ENCODE peak calls at places on chromosomes 12 and 14, in ten cellular contexts. F is HFF-Myc, Q is K562, I is tibial artery, B is heart left ventricle, P is HCT116, N is astrocyte of the spinal cord, T is endothelial cell of umbilical vein, G is dorsolateral prefrontal cortex, R is fibroblast of lung. A is an unnamed sample.

GRCh38 chr12:55698965-55699364 is 8.7 kb downstream of the ITGA7 start:
- DNase-seq in I (no peak), T (no peak), R (no peak), B (no peak), N (no peak), F (no peak), G (no peak), P (no peak), Q (no peak), A (no peak)

GRCh38 chr12:39878753-39879152 is 227.1 kb downstream of the SLC2A13 start:
- DNase-seq in Q (no peak), I (no peak), B (no peak), G (no peak), R (no peak), N (no peak), P (no peak), F (no peak), T (no peak), A (no peak)

GRCh38 chr14:73476451-73476905 is 14.3 kb upstream of the RIOX1 start:
- DNase-seq in F (no peak), P (no peak), T (no peak), B (no peak), I (no peak), R (no peak), N (no peak), G (no peak), Q (no peak), A (no peak)

GRCh38 chr12:45745861-45746277 is 16.4 kb downstream of the ARID2 start:
- DNase-seq in N (peak; percentile 32), Q (no peak), R (peak; percentile 12), P (no peak), T (peak; percentile 22), G (no peak), F (no peak), I (no peak), B (no peak), A (no peak)

GRCh38 chr12:52169886-52170285 is 21.9 kb downstream of the KRT80 start:
- DNase-seq in N (no peak), T (no peak), F (no peak), I (no peak), B (peak; percentile 3), G (no peak), P (no peak), Q (no peak), R (no peak), A (no peak)

GRCh38 chr14:20684662-20685456 is 499 bp downstream of the RNASE4 start:
- DNase-seq in P (peak; percentile 42), Q (no peak), F (no peak), G (no peak), B (no peak), N (peak; percentile 56), T (no peak), R (peak; percentile 70), I (peak; percentile 71), A (no peak)

GRCh38 chr14:92513966-92514843 is 624 bp downstream of the RIN3 start:
- DNase-seq in Q (no peak), N (peak; percentile 28), T (peak; percentile 34), F (no peak), I (no peak), R (peak; percentile 36), G (no peak), P (no peak), B (peak; percentile 74), A (peak; percentile 26)

GRCh38 chr12:94263011-94263786 is 114.8 kb downstream of the PLXNC1 start:
- DNase-seq in F (no peak), R (no peak), B (no peak), P (no peak), Q (no peak), G (no peak), I (no peak), N (no peak), T (no peak), A (no peak)

GRCh38 chr12:24695657-24696329 is 253.1 kb downstream of the BCAT1 start:
- DNase-seq in N (no peak), R (peak; percentile 44), T (no peak), Q (peak; percentile 70), G (no peak), B (no peak), I (no peak), F (no peak), P (no peak), A (no peak)

GRCh38 chr14:76152333-76152681 is 585 bp downstream of the GPATCH2L start:
- DNase-seq in R (peak; percentile 88), I (peak; percentile 75), B (peak; percentile 75), F (peak; percentile 52), Q (peak; percentile 77), N (peak; percentile 85), G (peak; percentile 52), P (peak; percentile 37), T (peak; percentile 86), A (peak; percentile 65)

GRCh38 chr12:17778242-17778641 is 311.8 kb downstream of the RERGL start:
- DNase-seq in N (no peak), G (no peak), Q (no peak), B (no peak), R (no peak), I (no peak), P (no peak), F (no peak), T (no peak), A (no peak)
- TF ChIP-seq CTCF in N (no peak), G (no peak), Q (no peak), B (no peak), R (no peak), I (no peak), P (no peak), F (no peak), T (no peak), A (no peak)

GRCh38 chr12:62288328-62288727 is 28.1 kb downstream of the USP15 start:
- DNase-seq in N (no peak), F (no peak), P (no peak), Q (no peak), B (no peak), T (no peak), R (no peak), I (no peak), G (no peak), A (no peak)

GRCh38 chr12:62285284-62285683 is 25.1 kb downstream of the USP15 start:
- DNase-seq in F (no peak), T (no peak), I (no peak), P (no peak), G (no peak), R (no peak), Q (no peak), B (no peak), N (no peak), A (no peak)

GRCh38 chr12:62279961-62280360 is 19.8 kb downstream of the USP15 start:
- DNase-seq in T (no peak), F (no peak), G (no peak), I (no peak), B (no peak), R (no peak), P (no peak), Q (no peak), N (no peak), A (no peak)

GRCh38 chr12:62282375-62282774 is 22.2 kb downstream of the USP15 start:
- DNase-seq in G (no peak), N (no peak), F (no peak), Q (no peak), B (no peak), I (no peak), T (no peak), R (no peak), P (no peak), A (no peak)

GRCh38 chr12:62284749-62285148 is 24.5 kb downstream of the USP15 start:
- DNase-seq in N (no peak), I (no peak), T (no peak), G (no peak), B (no peak), F (no peak), Q (no peak), R (no peak), P (no peak), A (no peak)
- TF ChIP-seq CTCF in N (no peak), I (no peak), T (no peak), G (no peak), B (no peak), F (no peak), Q (no peak), R (no peak), P (no peak), A (no peak)

DNA sequence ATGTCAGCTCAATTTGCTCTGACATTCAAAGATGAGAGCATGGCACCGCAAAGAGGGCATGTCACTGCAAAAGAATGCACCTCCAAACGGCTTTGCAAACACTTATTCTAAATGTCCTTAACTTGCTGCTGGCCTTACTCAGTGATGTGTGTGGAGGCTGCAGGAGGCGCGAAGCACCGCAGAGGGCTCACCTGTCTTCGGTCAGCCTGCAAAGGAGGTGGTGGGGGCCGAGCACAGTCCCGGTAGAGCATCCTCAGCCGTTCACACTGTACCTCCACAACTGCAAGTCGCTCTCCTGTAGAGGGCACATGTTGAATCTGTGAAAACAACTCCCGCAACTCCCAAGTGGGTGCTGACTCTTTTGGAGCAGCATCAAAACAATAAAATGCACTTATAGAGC is 93.8 kb downstream of the TRAFD1 start:
- DNase-seq in B (no peak), G (no peak), P (no peak), T (no peak), R (peak; percentile 9), F (no peak), N (no peak), I (no peak), Q (no peak), A (no peak)
- TF ChIP-seq CTCF in B (no peak), G (no peak), P (no peak), T (no peak), R (no peak), F (no peak), N (no peak), I (no peak), Q (no peak), A (no peak)

DNA sequence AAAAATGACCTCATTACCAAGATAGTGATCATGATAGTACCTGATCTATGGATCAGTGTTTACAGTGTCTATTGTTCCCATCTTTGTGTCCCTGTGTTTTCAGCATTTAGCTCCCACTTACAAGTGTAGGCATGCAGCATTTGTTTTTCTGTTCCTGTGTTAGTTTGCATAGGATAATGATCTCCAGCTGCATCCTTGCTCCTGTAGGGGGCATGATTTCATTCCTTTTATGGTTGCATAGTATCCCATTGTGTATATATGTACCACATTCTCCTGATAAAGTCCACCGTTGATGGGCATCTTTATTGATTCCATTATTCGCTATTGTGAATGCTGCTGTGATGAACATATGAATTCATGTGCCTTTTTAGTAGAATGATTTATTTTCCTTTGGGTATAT is 215.4 kb upstream of the NAV3 start:
- DNase-seq in N (peak; percentile 9), I (no peak), T (peak; percentile 8), F (peak; percentile 14), G (no peak), P (peak; percentile 6), B (no peak), R (no peak), Q (no peak), A (no peak)
- TF ChIP-seq CTCF in N (peak; percentile 49), I (no peak), T (no peak), F (peak; percentile 38), G (no peak), P (peak; percentile 52), B (no peak), R (no peak), Q (no peak), A (no peak)